ENCODE peak calls at places on chromosome 13, in nine cellular contexts. K, G, F, Y, R, X, M, H and Q are unnamed samples.

GRCh38 chr13:30479154-30479553 is 13.4 kb upstream of the HMGB1 start:
- DNase-seq in K (no peak), G (no peak), F (no peak), Y (no peak), R (no peak), X (no peak), M (no peak), H (no peak), Q (no peak)

GRCh38 chr13:109465151-109465550 is 321.2 kb downstream of the IRS2 start:
- DNase-seq in K (no peak), G (no peak), F (no peak), Y (no peak), R (no peak), X (no peak), M (no peak), H (no peak), Q (no peak)

GRCh38 chr13:110306340-110306959 is 507 bp downstream of the COL4A1 start:
- DNase-seq in K (no peak), G (no peak), F (no peak), Y (no peak), R (no peak), X (no peak), M (no peak), H (no peak), Q (no peak)

GRCh38 chr13:44243198-44243852 is 130.3 kb upstream of the SERP2 start:
- DNase-seq in K (no peak), G (no peak), F (no peak), Y (no peak), R (peak), X (peak), M (no peak), H (peak), Q (no peak)

GRCh38 chr13:46348976-46349375 is 38.1 kb downstream of the RUBCNL start:
- DNase-seq in K (no peak), G (no peak), F (no peak), Y (no peak), R (no peak), X (no peak), M (no peak), H (no peak), Q (no peak)

GRCh38 chr13:19782049-19782726 is 557 bp downstream of the PSPC1 start:
- DNase-seq in K (peak), G (no peak), F (peak), Y (no peak), R (peak), X (peak), M (peak), H (peak), Q (peak)

GRCh38 chr13:50514249-50514648 is 329.2 kb downstream of the DLEU7 start:
- DNase-seq in K (no peak), G (no peak), F (no peak), Y (no peak), R (no peak), X (no peak), M (no peak), H (no peak), Q (no peak)

GRCh38 chr13:25881946-25882574 is 169.8 kb downstream of the SHISA2 start:
- DNase-seq in K (no peak), G (peak), F (no peak), Y (no peak), R (no peak), X (no peak), M (no peak), H (no peak), Q (no peak)

GRCh38 chr13:74040200-74040599 is 94.0 kb downstream of the KLF12 start:
- DNase-seq in K (no peak), G (no peak), F (no peak), Y (peak), R (no peak), X (peak), M (peak), H (peak), Q (no peak)

GRCh38 chr13:68895696-68896095 is 1211.9 kb upstream of the ATXN8OS start:
- DNase-seq in K (no peak), G (no peak), F (no peak), Y (no peak), R (no peak), X (no peak), M (no peak), H (no peak), Q (no peak)

GRCh38 chr13:91836554-91836953 is 438.1 kb downstream of the GPC5 start:
- DNase-seq in K (no peak), G (no peak), F (no peak), Y (no peak), R (no peak), X (no peak), M (no peak), H (no peak), Q (no peak)

GRCh38 chr13:30047154-30047874 is 196.9 kb upstream of the UBL3 start:
- DNase-seq in K (no peak), G (no peak), F (no peak), Y (no peak), R (no peak), X (no peak), M (no peak), H (peak), Q (peak)

GRCh38 chr13:26074706-26075105 is 22.9 kb upstream of the SHISA2 start:
- DNase-seq in K (no peak), G (no peak), F (no peak), Y (no peak), R (no peak), X (no peak), M (no peak), H (no peak), Q (no peak)

GRCh38 chr13:74187564-74187963 is 53.4 kb upstream of the KLF12 start:
- DNase-seq in K (no peak), G (no peak), F (no peak), Y (no peak), R (no peak), X (peak), M (no peak), H (no peak), Q (no peak)

GRCh38 chr13:19681517-19681916 is 48.1 kb downstream of the MPHOSPH8 start:
- DNase-seq in K (no peak), G (no peak), F (no peak), Y (no peak), R (no peak), X (no peak), M (no peak), H (no peak), Q (no peak)

GRCh38 chr13:101739382-101740178 is 287.1 kb downstream of the ITGBL1 start:
- DNase-seq in K (no peak), G (no peak), F (no peak), Y (no peak), R (no peak), X (no peak), M (no peak), H (no peak), Q (no peak)

GRCh38 chr13:60112771-60113170 is 51.0 kb downstream of the DIAPH3 start:
- DNase-seq in K (no peak), G (no peak), F (no peak), Y (no peak), R (no peak), X (no peak), M (no peak), H (no peak), Q (no peak)

GRCh38 chr13:29507356-29507755 is 88.1 kb downstream of the SLC7A1 start:
- DNase-seq in K (no peak), G (no peak), F (no peak), Y (no peak), R (no peak), X (no peak), M (no peak), H (no peak), Q (no peak)

GRCh38 chr13:60338754-60339153 is 58.3 kb upstream of the TDRD3 start:
- DNase-seq in K (no peak), G (no peak), F (no peak), Y (no peak), R (no peak), X (no peak), M (no peak), H (no peak), Q (no peak)

GRCh38 chr13:37648604-37649003 is 50.0 kb upstream of the POSTN start:
- DNase-seq in K (no peak), G (no peak), F (no peak), Y (no peak), R (no peak), X (no peak), M (no peak), H (no peak), Q (no peak)

GRCh38 chr13:51222510-51223283 is 499 bp downstream of the FAM124A start:
- DNase-seq in K (no peak), G (no peak), F (no peak), Y (no peak), R (no peak), X (no peak), M (no peak), H (peak), Q (no peak)

GRCh38 chr13:94702181-94703041 is 9.9 kb downstream of the SOX21 start:
- DNase-seq in K (no peak), G (no peak), F (no peak), Y (no peak), R (no peak), X (no peak), M (no peak), H (no peak), Q (no peak)

GRCh38 chr13:31998131-31998530 is 33.4 kb upstream of the FRY start:
- DNase-seq in K (no peak), G (no peak), F (no peak), Y (no peak), R (no peak), X (peak), M (no peak), H (no peak), Q (no peak)

GRCh38 chr13:99339736-99340392 is 32.7 kb upstream of the GPR183 start:
- DNase-seq in K (no peak), G (no peak), F (no peak), Y (no peak), R (no peak), X (no peak), M (no peak), H (peak), Q (no peak)

GRCh38 chr13:64675256-64675892 is 2554.8 kb downstream of the PCDH9 start:
- DNase-seq in K (no peak), G (no peak), F (no peak), Y (no peak), R (no peak), X (no peak), M (no peak), H (no peak), Q (no peak)

GRCh38 chr13:74288361-74288911 is 154.2 kb upstream of the KLF12 start:
- DNase-seq in K (no peak), G (no peak), F (no peak), Y (no peak), R (peak), X (peak), M (no peak), H (no peak), Q (peak)

GRCh38 chr13:39013462-39013861 is 22.8 kb upstream of the STOML3 start:
- DNase-seq in K (no peak), G (no peak), F (no peak), Y (no peak), R (no peak), X (no peak), M (no peak), H (no peak), Q (no peak)

GRCh38 chr13:76687467-76687866 is 198.7 kb downstream of the KCTD12 start:
- DNase-seq in K (no peak), G (no peak), F (no peak), Y (no peak), R (no peak), X (no peak), M (no peak), H (peak), Q (no peak)

GRCh38 chr13:99028890-99029289 is 51.0 kb upstream of the DOCK9 start:
- DNase-seq in K (no peak), G (no peak), F (no peak), Y (no peak), R (peak), X (peak), M (no peak), H (peak), Q (no peak)

GRCh38 chr13:41224113-41225110 is 30.0 kb upstream of the KBTBD7 start:
- DNase-seq in K (no peak), G (no peak), F (no peak), Y (no peak), R (no peak), X (no peak), M (no peak), H (no peak), Q (no peak)

GRCh38 chr13:76016799-76017198 is 380.7 kb downstream of the LMO7 start:
- DNase-seq in K (no peak), G (no peak), F (no peak), Y (no peak), R (peak), X (peak), M (no peak), H (no peak), Q (no peak)